ENCODE peak calls at places on chromosomes 13 and 19, in four cellular contexts. N, G, J and K are unnamed samples.
A peak's percentile ranks its signal among the peaks of the same experiment; 100 is the strongest.

GRCh38 chr13:110705356-110705825 is 525 bp downstream of the CARS2 start:
- DNase-seq in N (no peak), J (no peak), G (peak; percentile 13), K (peak; percentile 14)

GRCh38 chr13:113305208-113305607 is 8.2 kb downstream of the LAMP1 start:
- DNase-seq in G (peak; percentile 79), N (no peak), J (peak; percentile 57), K (peak; percentile 72)

GRCh38 chr19:12156254-12157058 is at the start of gene ZNF625:
- DNase-seq in J (peak; percentile 83), N (peak; percentile 88), G (peak; percentile 93), K (peak; percentile 81)

GRCh38 chr19:18202759-18203407 is 959 bp downstream of the RAB3A start:
- DNase-seq in J (peak; percentile 15), G (no peak), N (no peak), K (peak; percentile 42)

GRCh38 chr13:22801402-22802003 is 379.3 kb upstream of the SGCG start:
- DNase-seq in G (no peak), N (no peak), J (peak; percentile 20), K (peak; percentile 6)

GRCh38 chr13:77698211-77699058 is 948 bp downstream of the SLAIN1 start:
- DNase-seq in G (peak; percentile 6), N (peak; percentile 37), J (no peak), K (peak; percentile 23)

GRCh38 chr13:93951153-93951552 is 528.3 kb downstream of the DCT start:
- DNase-seq in J (peak; percentile 34), N (no peak), G (no peak), K (peak; percentile 54)

GRCh38 chr13:19681517-19681916 is 48.1 kb downstream of the MPHOSPH8 start:
- DNase-seq in N (no peak), J (no peak), G (no peak), K (no peak)

GRCh38 chr13:80217614-80218456 is 123.1 kb downstream of the SPRY2 start:
- DNase-seq in G (peak; percentile 97), J (no peak), N (no peak), K (no peak)

GRCh38 chr13:75445717-75446529 is 36.0 kb downstream of the TBC1D4 start:
- DNase-seq in J (peak; percentile 36), G (no peak), N (no peak), K (peak; percentile 23)

GRCh38 chr13:41554626-41555386 is 97.5 kb downstream of the RGCC start:
- DNase-seq in J (no peak), G (no peak), N (no peak), K (no peak)

GRCh38 chr19:11203194-11204075 is 6.1 kb upstream of the KANK2 start:
- DNase-seq in G (peak; percentile 77), N (peak; percentile 72), J (peak; percentile 87), K (peak; percentile 92)

GRCh38 chr13:66577358-66577757 is 652.8 kb downstream of the PCDH9 start:
- DNase-seq in N (no peak), G (no peak), J (no peak), K (no peak)

GRCh38 chr13:93559718-93560117 is 333.1 kb downstream of the GPC6 start:
- DNase-seq in N (no peak), J (peak; percentile 94), G (peak; percentile 91), K (peak; percentile 78)

GRCh38 chr13:32639502-32640105 is 53.4 kb downstream of the PDS5B start:
- DNase-seq in N (no peak), G (peak; percentile 64), J (peak; percentile 78), K (peak; percentile 47)

GRCh38 chr19:14127176-14127575 is 9.2 kb downstream of the ASF1B start:
- DNase-seq in J (no peak), G (no peak), N (no peak), K (no peak)

GRCh38 chr13:21674271-21675009 is 3.6 kb downstream of the FGF9 start:
- DNase-seq in N (no peak), G (no peak), J (no peak), K (no peak)

GRCh38 chr13:22428188-22428828 is 752.5 kb upstream of the SGCG start:
- DNase-seq in N (no peak), G (peak; percentile 3), J (no peak), K (no peak)

GRCh38 chr13:80173224-80173623 is 167.7 kb downstream of the SPRY2 start:
- DNase-seq in J (peak; percentile 8), N (no peak), G (no peak), K (no peak)

GRCh38 chr13:50626031-50626643 is 217.4 kb downstream of the DLEU7 start:
- DNase-seq in J (peak; percentile 52), G (peak; percentile 72), N (no peak), K (peak; percentile 71)

GRCh38 chr19:50933640-50934039 is 19.2 kb downstream of the KLK5 start:
- DNase-seq in N (no peak), J (peak; percentile 54), G (peak; percentile 17), K (no peak)

GRCh38 chr13:99894105-99894504 is 77.5 kb downstream of the ZIC5 start:
- DNase-seq in G (no peak), J (no peak), N (no peak), K (no peak)

GRCh38 chr13:106612688-106613087 is 44.8 kb upstream of the ARGLU1 start:
- DNase-seq in N (peak; percentile 67), G (no peak), J (peak; percentile 73), K (peak; percentile 62)

GRCh38 chr13:113109151-113110047 is 3.8 kb downstream of the F7 start:
- DNase-seq in J (no peak), N (no peak), G (no peak), K (no peak)

GRCh38 chr19:3248728-3249315 is 24.4 kb downstream of the CELF5 start:
- DNase-seq in N (no peak), J (no peak), G (no peak), K (no peak)

GRCh38 chr19:1070931-1071791 is 4.2 kb downstream of the ARHGAP45 start:
- DNase-seq in N (no peak), G (no peak), J (no peak), K (no peak)

GRCh38 chr19:30064021-30064699 is 122.1 kb downstream of the URI1 start:
- DNase-seq in G (no peak), J (no peak), N (no peak), K (no peak)

GRCh38 chr19:21483589-21484170 is 21.7 kb upstream of the ZNF429 start:
- DNase-seq in J (peak; percentile 30), G (no peak), N (peak; percentile 42), K (peak; percentile 14)

GRCh38 chr13:30997697-30998547 is 65.5 kb downstream of the TEX26 start:
- DNase-seq in G (no peak), J (no peak), N (no peak), K (no peak)

GRCh38 chr19:29798783-29799182 is 13.0 kb upstream of the CCNE1 start:
- DNase-seq in N (no peak), G (peak; percentile 70), J (peak; percentile 65), K (no peak)

GRCh38 chr13:76522083-76522755 is 364.0 kb downstream of the KCTD12 start:
- DNase-seq in N (no peak), J (peak; percentile 35), G (peak; percentile 32), K (peak; percentile 62)

GRCh38 chr13:25686831-25687495 is 315.2 kb downstream of the ATP8A2 start:
- DNase-seq in G (no peak), J (no peak), N (no peak), K (no peak)

GRCh38 chr19:811007-811434 is 10.7 kb downstream of the PLPPR3 start:
- DNase-seq in J (no peak), N (no peak), G (no peak), K (no peak)

GRCh38 chr13:110600261-110600819 is 15.0 kb upstream of the NAXD start:
- DNase-seq in N (no peak), J (no peak), G (no peak), K (no peak)

GRCh38 chr19:13597625-13598024 is 91.3 kb upstream of the CACNA1A start:
- DNase-seq in G (peak; percentile 60), J (peak; percentile 76), N (peak; percentile 51), K (peak; percentile 50)

GRCh38 chr13:44268965-44269364 is 104.7 kb upstream of the SERP2 start:
- DNase-seq in N (no peak), G (no peak), J (no peak), K (no peak)
- TF ChIP-seq CTCF in N (no peak), G (no peak), J (no peak), K (no peak)

DNA sequence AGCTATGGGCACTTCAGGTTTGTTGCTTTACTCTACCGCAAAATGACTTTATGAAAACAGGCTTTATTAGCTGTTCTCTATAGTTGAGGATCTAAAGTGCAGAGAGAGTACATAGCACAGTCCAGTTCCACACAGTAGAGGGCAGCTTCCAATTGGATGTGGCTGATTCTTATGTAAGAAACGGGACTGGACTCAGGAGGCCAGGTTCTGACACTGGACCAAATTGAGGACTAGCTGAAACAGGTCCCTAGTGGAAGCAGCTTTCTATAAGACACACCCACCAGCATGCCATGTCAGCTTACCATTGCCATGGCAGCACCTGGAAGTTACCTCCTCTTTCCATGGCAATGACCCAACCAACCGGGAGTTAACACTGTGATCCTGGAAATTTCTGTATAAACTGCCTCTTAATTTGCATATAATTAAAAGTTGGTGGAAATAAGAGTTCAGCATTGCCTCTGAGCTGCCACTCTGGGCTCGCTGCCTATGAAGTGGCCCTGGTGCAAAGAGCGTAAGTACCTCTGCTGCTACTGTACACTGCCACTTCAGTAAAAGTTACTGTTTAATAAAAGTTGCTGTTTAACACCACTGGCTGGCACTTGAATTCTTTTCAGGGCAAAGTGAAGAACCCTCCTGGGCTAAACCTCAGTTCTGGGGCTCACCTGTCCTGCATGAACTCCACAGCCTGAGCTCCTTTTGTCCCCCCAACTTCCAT is 211.9 kb upstream of the SLC10A2 start:
- DNase-seq in N (no peak), J (no peak), G (no peak), K (no peak)
- TF ChIP-seq CTCF in N (no peak), J (no peak), G (peak; percentile 2), K (no peak)

GRCh38 chr19:56710437-56710836 is 38.9 kb upstream of the ZNF835 start:
- DNase-seq in J (no peak), G (no peak), N (no peak), K (no peak)
- TF ChIP-seq CTCF in J (no peak), G (no peak), N (no peak), K (no peak)

GRCh38 chr13:73602295-73602694 is 531.9 kb downstream of the KLF12 start:
- DNase-seq in G (peak; percentile 49), J (peak; percentile 8), N (no peak), K (no peak)
- TF ChIP-seq CTCF in G (no peak), J (no peak), N (no peak), K (no peak)